ENCODE peak calls at places on chromosomes 11 and 22, in nine cellular contexts. G, Z, K, H, Y, Q, A, U and I are unnamed samples.
A peak's percentile ranks its signal among the peaks of the same experiment; 100 is the strongest.

GRCh38 chr11:58525037-58525614 is 17.2 kb upstream of the OR5B21 start:
- DNase-seq in G (no peak), H (no peak), K (no peak), Q (no peak), A (no peak), Y (no peak), U (peak; percentile 91), Z (no peak), I (no peak)

GRCh38 chr11:123233280-123233977 is 38.4 kb upstream of the CLMP start:
- DNase-seq in A (no peak), H (no peak), Z (no peak), K (no peak), Y (no peak), G (no peak), U (no peak), Q (no peak), I (no peak)

GRCh38 chr11:2834893-2835767 is 50.4 kb downstream of the CDKN1C start:
- DNase-seq in K (peak; percentile 62), H (no peak), A (no peak), Z (no peak), U (no peak), G (no peak), Q (no peak), Y (no peak), I (no peak)

GRCh38 chr11:37502202-37502601 is 904.2 kb upstream of the RAG2 start:
- DNase-seq in Z (no peak), G (no peak), K (no peak), H (no peak), A (no peak), Y (no peak), U (no peak), Q (no peak), I (no peak)

GRCh38 chr11:120306519-120307242 is 18.4 kb upstream of the TLCD5 start:
- DNase-seq in K (no peak), Y (no peak), Z (no peak), A (no peak), Q (no peak), U (no peak), G (peak; percentile 54), H (no peak), I (no peak)

GRCh38 chr11:11022126-11022730 is 164.4 kb upstream of the ZBED5 start:
- DNase-seq in Q (no peak), Z (peak; percentile 43), G (no peak), K (no peak), A (no peak), Y (no peak), H (no peak), U (peak; percentile 38), I (no peak)

GRCh38 chr11:34680918-34681554 is 60.1 kb downstream of the EHF start:
- DNase-seq in Q (no peak), Z (no peak), Y (no peak), A (no peak), K (no peak), H (no peak), G (no peak), U (no peak), I (no peak)

GRCh38 chr11:63761870-63762661 is 6.5 kb downstream of the ZFTA start:
- DNase-seq in Y (no peak), A (peak; percentile 33), U (no peak), G (peak; percentile 14), H (peak; percentile 41), K (peak; percentile 56), Q (no peak), Z (no peak), I (no peak)

GRCh38 chr11:44992181-44992582 is 41.5 kb upstream of the TP53I11 start:
- DNase-seq in U (no peak), Y (no peak), K (no peak), Z (no peak), A (no peak), Q (no peak), H (no peak), G (no peak), I (no peak)

GRCh38 chr11:3849297-3849874 is 6.1 kb upstream of the STIM1 start:
- DNase-seq in Y (no peak), G (no peak), H (no peak), K (no peak), Z (peak; percentile 78), A (no peak), Q (no peak), U (peak; percentile 69), I (no peak)

GRCh38 chr11:96321066-96321465 is 21.9 kb downstream of the MAML2 start:
- DNase-seq in Y (no peak), K (no peak), H (no peak), A (no peak), Q (no peak), U (no peak), Z (no peak), G (no peak), I (no peak)

GRCh38 chr22:49367016-49367697 is 460.5 kb downstream of the BRD1 start:
- DNase-seq in K (no peak), U (no peak), H (no peak), Z (no peak), Y (no peak), Q (no peak), A (no peak), G (no peak), I (no peak)
- H3K9me3 ChIP-seq in K (no peaks in the 10 kb centered on the region), U (peaks cover 17% of the 10 kb centered on the region), H (no peaks in the 10 kb centered on the region), Z (no peaks in the 10 kb centered on the region), Y (no peaks in the 10 kb centered on the region), Q (no peaks in the 10 kb centered on the region), A (no peaks in the 10 kb centered on the region), G (no peaks in the 10 kb centered on the region), I (peaks cover 2% of the 10 kb centered on the region)

GRCh38 chr11:109641549-109641948 is 219.6 kb downstream of the C11orf87 start:
- DNase-seq in Q (no peak), G (no peak), Y (no peak), U (no peak), K (no peak), H (no peak), Z (no peak), A (no peak), I (no peak)
- TF ChIP-seq CTCF in Q (no peak), G (no peak), Y (no peak), U (no peak), K (no peak), H (no peak), Z (no peak), A (no peak), I (no peak)

GRCh38 chr22:48888466-48889208 is 939.0 kb downstream of the BRD1 start:
- DNase-seq in Q (no peak), K (no peak), A (no peak), U (no peak), H (peak; percentile 19), Z (no peak), Y (no peak), G (no peak), I (no peak)

GRCh38 chr22:48889209-48889830 is 938.4 kb downstream of the BRD1 start:
- DNase-seq in G (no peak), A (peak; percentile 1), Y (no peak), Z (no peak), U (no peak), Q (no peak), K (no peak), H (peak; percentile 7), I (peak; percentile 50)

GRCh38 chr22:48890693-48891554 is 936.7 kb downstream of the BRD1 start:
- DNase-seq in G (no peak), Z (no peak), U (no peak), A (peak; percentile 9), Q (no peak), Y (no peak), K (no peak), H (no peak), I (peak; percentile 49)

GRCh38 chr22:48891688-48892380 is 935.8 kb downstream of the BRD1 start:
- DNase-seq in Q (no peak), U (no peak), A (no peak), G (no peak), Z (no peak), H (no peak), K (no peak), Y (no peak), I (no peak)

GRCh38 chr22:48889887-48890692 is 937.6 kb downstream of the BRD1 start:
- DNase-seq in Z (no peak), U (no peak), K (no peak), A (peak; percentile 4), Q (peak; percentile 39), G (no peak), Y (no peak), H (peak; percentile 13), I (no peak)
- H3K9me3 ChIP-seq in Z (no peaks in the 10 kb centered on the region), U (no peaks in the 10 kb centered on the region), K (no peaks in the 10 kb centered on the region), A (peaks cover 9% of the 10 kb centered on the region), Q (no peaks in the 10 kb centered on the region), G (no peaks in the 10 kb centered on the region), Y (no peaks in the 10 kb centered on the region), H (peaks cover 4% of the 10 kb centered on the region), I (no peaks in the 10 kb centered on the region)

GRCh38 chr11:15507592-15507991 is 392.9 kb downstream of the INSC start:
- DNase-seq in K (no peak), G (peak; percentile 37), A (no peak), U (no peak), Q (peak; percentile 49), Z (no peak), Y (no peak), H (no peak), I (no peak)
- TF ChIP-seq CTCF in K (no peak), G (no peak), A (no peak), U (no peak), Q (no peak), Z (no peak), Y (no peak), H (no peak), I (no peak)

DNA sequence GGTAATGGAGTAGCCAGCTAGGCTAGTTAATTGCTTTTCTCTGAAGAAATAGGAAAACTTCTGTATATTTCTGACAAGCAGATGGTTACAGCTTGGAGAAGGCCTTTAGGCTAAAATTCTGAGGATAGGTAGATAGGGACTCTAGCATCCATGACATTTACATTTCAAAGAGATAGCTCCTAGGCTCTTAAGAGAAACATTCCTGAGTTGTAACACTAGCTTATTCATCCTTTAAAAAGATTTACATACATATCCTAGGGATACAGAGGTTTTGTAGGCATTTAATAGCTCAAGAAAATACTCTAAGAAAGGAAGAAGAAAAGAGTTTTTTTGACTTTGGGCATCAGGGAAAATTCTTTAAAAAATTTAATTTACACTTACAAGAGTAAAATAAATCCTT is 130.9 kb upstream of the CCDC179 start:
- DNase-seq in H (no peak), Y (no peak), Q (no peak), Z (no peak), K (no peak), G (no peak), U (no peak), A (no peak), I (no peak)
- H3K9me3 ChIP-seq in H (peaks cover 26% of the 10 kb centered on the region), Y (no peaks in the 10 kb centered on the region), Q (peaks cover 4% of the 10 kb centered on the region), Z (no peaks in the 10 kb centered on the region), K (no peaks in the 10 kb centered on the region), G (peaks cover 4% of the 10 kb centered on the region), U (peaks cover 4% of the 10 kb centered on the region), A (peaks cover 32% of the 10 kb centered on the region), I (peaks cover 48% of the 10 kb centered on the region)